ENCODE peak calls at places on chromosomes 7 and 10, in seven cellular contexts. One of them, this sample, is unnamed.

GRCh38 chr10:71295641-71296040 is 23.4 kb upstream of the SLC29A3 start:
- DNase-seq in germinal center: no peak
- DNase-seq in RPMI7951: no peak
- DNase-seq in hypothalamus: no peak
- DNase-seq in GM04504: no peak
- DNase-seq in activated effector memory CD4-positive, alpha-beta T cell treated with Interleukin-2 at 50 U/mL for 16 hours: no peak
- DNase-seq in HuH-7: no peak
- DNase-seq in this sample: no peak

GRCh38 chr10:44393051-44393630 is 8.2 kb upstream of the CXCL12 start:
- DNase-seq in germinal center: no peak
- DNase-seq in RPMI7951: peak; percentile 61
- DNase-seq in hypothalamus: no peak
- DNase-seq in GM04504: peak; percentile 46
- DNase-seq in activated effector memory CD4-positive, alpha-beta T cell treated with Interleukin-2 at 50 U/mL for 16 hours: no peak
- DNase-seq in HuH-7: no peak
- DNase-seq in this sample: no peak

GRCh38 chr10:75402486-75403143 is 1.1 kb upstream of the ZNF503 start:
- DNase-seq in germinal center: no peak
- DNase-seq in RPMI7951: no peak
- DNase-seq in hypothalamus: no peak
- DNase-seq in GM04504: no peak
- DNase-seq in activated effector memory CD4-positive, alpha-beta T cell treated with Interleukin-2 at 50 U/mL for 16 hours: no peak
- DNase-seq in HuH-7: peak; percentile 33
- DNase-seq in this sample: peak; percentile 71

GRCh38 chr10:97869091-97870042 is 19.7 kb downstream of the GOLGA7B start:
- DNase-seq in germinal center: peak; percentile 61
- DNase-seq in RPMI7951: peak; percentile 92
- DNase-seq in hypothalamus: peak; percentile 50
- DNase-seq in GM04504: peak; percentile 70
- DNase-seq in activated effector memory CD4-positive, alpha-beta T cell treated with Interleukin-2 at 50 U/mL for 16 hours: peak; percentile 78
- DNase-seq in HuH-7: peak; percentile 89
- DNase-seq in this sample: peak; percentile 78

GRCh38 chr10:27611209-27611608 is 107.1 kb downstream of the RAB18 start:
- DNase-seq in germinal center: no peak
- DNase-seq in RPMI7951: no peak
- DNase-seq in hypothalamus: no peak
- DNase-seq in GM04504: peak; percentile 89
- DNase-seq in activated effector memory CD4-positive, alpha-beta T cell treated with Interleukin-2 at 50 U/mL for 16 hours: no peak
- DNase-seq in HuH-7: no peak
- DNase-seq in this sample: no peak

GRCh38 chr7:71488308-71488707 is 356.4 kb downstream of the GALNT17 start:
- DNase-seq in germinal center: no peak
- DNase-seq in RPMI7951: no peak
- DNase-seq in hypothalamus: no peak
- DNase-seq in GM04504: peak; percentile 36
- DNase-seq in activated effector memory CD4-positive, alpha-beta T cell treated with Interleukin-2 at 50 U/mL for 16 hours: no peak
- DNase-seq in HuH-7: no peak
- DNase-seq in this sample: no peak

GRCh38 chr10:99337911-99338310 is 8.8 kb downstream of the CNNM1 start:
- DNase-seq in germinal center: no peak
- DNase-seq in RPMI7951: no peak
- DNase-seq in hypothalamus: no peak
- DNase-seq in GM04504: no peak
- DNase-seq in activated effector memory CD4-positive, alpha-beta T cell treated with Interleukin-2 at 50 U/mL for 16 hours: no peak
- DNase-seq in HuH-7: no peak
- DNase-seq in this sample: no peak

GRCh38 chr7:32536585-32536984 is 41.3 kb downstream of the AVL9 start:
- DNase-seq in germinal center: no peak
- DNase-seq in RPMI7951: peak; percentile 90
- DNase-seq in hypothalamus: no peak
- DNase-seq in GM04504: peak; percentile 24
- DNase-seq in activated effector memory CD4-positive, alpha-beta T cell treated with Interleukin-2 at 50 U/mL for 16 hours: no peak
- DNase-seq in HuH-7: no peak
- DNase-seq in this sample: no peak

GRCh38 chr7:26625286-26625685 is 239.1 kb downstream of the SKAP2 start:
- DNase-seq in germinal center: no peak
- DNase-seq in RPMI7951: no peak
- DNase-seq in hypothalamus: no peak
- DNase-seq in GM04504: no peak
- DNase-seq in activated effector memory CD4-positive, alpha-beta T cell treated with Interleukin-2 at 50 U/mL for 16 hours: no peak
- DNase-seq in HuH-7: no peak
- DNase-seq in this sample: no peak

GRCh38 chr7:127588697-127589482 is 679 bp downstream of the ARF5 start:
- DNase-seq in germinal center: peak; percentile 36
- DNase-seq in RPMI7951: peak; percentile 57
- DNase-seq in hypothalamus: peak; percentile 32
- DNase-seq in GM04504: no peak
- DNase-seq in activated effector memory CD4-positive, alpha-beta T cell treated with Interleukin-2 at 50 U/mL for 16 hours: no peak
- DNase-seq in HuH-7: peak; percentile 90
- DNase-seq in this sample: peak; percentile 60

GRCh38 chr7:44914992-44915607 is 29.8 kb upstream of the PURB start:
- DNase-seq in germinal center: peak; percentile 60
- DNase-seq in RPMI7951: peak; percentile 74
- DNase-seq in hypothalamus: no peak
- DNase-seq in GM04504: no peak
- DNase-seq in activated effector memory CD4-positive, alpha-beta T cell treated with Interleukin-2 at 50 U/mL for 16 hours: peak; percentile 55
- DNase-seq in HuH-7: no peak
- DNase-seq in this sample: no peak

GRCh38 chr10:36110097-36110496 is 468.0 kb upstream of the FZD8 start:
- DNase-seq in germinal center: no peak
- DNase-seq in RPMI7951: no peak
- DNase-seq in hypothalamus: no peak
- DNase-seq in GM04504: no peak
- DNase-seq in activated effector memory CD4-positive, alpha-beta T cell treated with Interleukin-2 at 50 U/mL for 16 hours: no peak
- DNase-seq in HuH-7: no peak
- DNase-seq in this sample: no peak

GRCh38 chr10:118667732-118668131 is 72.3 kb upstream of the PRLHR start:
- DNase-seq in germinal center: no peak
- DNase-seq in RPMI7951: no peak
- DNase-seq in hypothalamus: no peak
- DNase-seq in GM04504: no peak
- DNase-seq in activated effector memory CD4-positive, alpha-beta T cell treated with Interleukin-2 at 50 U/mL for 16 hours: no peak
- DNase-seq in HuH-7: no peak
- DNase-seq in this sample: no peak

GRCh38 chr10:10330481-10330880 is 687.2 kb upstream of the CELF2 start:
- DNase-seq in germinal center: no peak
- DNase-seq in RPMI7951: no peak
- DNase-seq in hypothalamus: no peak
- DNase-seq in GM04504: no peak
- DNase-seq in activated effector memory CD4-positive, alpha-beta T cell treated with Interleukin-2 at 50 U/mL for 16 hours: no peak
- DNase-seq in HuH-7: no peak
- DNase-seq in this sample: no peak

GRCh38 chr10:100697070-100697469 is 48.3 kb upstream of the PAX2 start:
- DNase-seq in germinal center: no peak
- DNase-seq in RPMI7951: peak; percentile 66
- DNase-seq in hypothalamus: no peak
- DNase-seq in GM04504: peak; percentile 10
- DNase-seq in activated effector memory CD4-positive, alpha-beta T cell treated with Interleukin-2 at 50 U/mL for 16 hours: no peak
- DNase-seq in HuH-7: no peak
- DNase-seq in this sample: no peak

GRCh38 chr10:63798599-63799498 is 277.6 kb downstream of the REEP3 start:
- DNase-seq in germinal center: no peak
- DNase-seq in RPMI7951: peak; percentile 56
- DNase-seq in hypothalamus: no peak
- DNase-seq in GM04504: peak; percentile 72
- DNase-seq in activated effector memory CD4-positive, alpha-beta T cell treated with Interleukin-2 at 50 U/mL for 16 hours: no peak
- DNase-seq in HuH-7: no peak
- DNase-seq in this sample: no peak

GRCh38 chr7:27586825-27587224 is 75.9 kb downstream of the HIBADH start:
- DNase-seq in germinal center: peak; percentile 45
- DNase-seq in RPMI7951: no peak
- DNase-seq in hypothalamus: peak; percentile 5
- DNase-seq in GM04504: no peak
- DNase-seq in activated effector memory CD4-positive, alpha-beta T cell treated with Interleukin-2 at 50 U/mL for 16 hours: no peak
- DNase-seq in HuH-7: no peak
- DNase-seq in this sample: peak; percentile 28

GRCh38 chr10:132532174-132532573 is 5.4 kb upstream of the INPP5A start:
- DNase-seq in germinal center: no peak
- DNase-seq in RPMI7951: no peak
- DNase-seq in hypothalamus: no peak
- DNase-seq in GM04504: no peak
- DNase-seq in activated effector memory CD4-positive, alpha-beta T cell treated with Interleukin-2 at 50 U/mL for 16 hours: no peak
- DNase-seq in HuH-7: no peak
- DNase-seq in this sample: no peak

GRCh38 chr10:104018471-104018870 is 51.5 kb downstream of the SLK start:
- DNase-seq in germinal center: no peak
- DNase-seq in RPMI7951: no peak
- DNase-seq in hypothalamus: no peak
- DNase-seq in GM04504: no peak
- DNase-seq in activated effector memory CD4-positive, alpha-beta T cell treated with Interleukin-2 at 50 U/mL for 16 hours: no peak
- DNase-seq in HuH-7: no peak
- DNase-seq in this sample: no peak

GRCh38 chr10:22022257-22023051 is 18.9 kb upstream of the DNAJC1 start:
- DNase-seq in germinal center: peak; percentile 3
- DNase-seq in RPMI7951: peak; percentile 31
- DNase-seq in hypothalamus: no peak
- DNase-seq in GM04504: no peak
- DNase-seq in activated effector memory CD4-positive, alpha-beta T cell treated with Interleukin-2 at 50 U/mL for 16 hours: peak; percentile 42
- DNase-seq in HuH-7: no peak
- DNase-seq in this sample: no peak

GRCh38 chr10:46247808-46248569 is 38.8 kb upstream of the ANTXRL start:
- DNase-seq in germinal center: no peak
- DNase-seq in RPMI7951: no peak
- DNase-seq in hypothalamus: no peak
- DNase-seq in GM04504: no peak
- DNase-seq in activated effector memory CD4-positive, alpha-beta T cell treated with Interleukin-2 at 50 U/mL for 16 hours: no peak
- DNase-seq in HuH-7: no peak
- DNase-seq in this sample: no peak

GRCh38 chr7:18489624-18490023 is 5.9 kb upstream of the HDAC9 start:
- DNase-seq in germinal center: no peak
- DNase-seq in RPMI7951: no peak
- DNase-seq in hypothalamus: no peak
- DNase-seq in GM04504: no peak
- DNase-seq in activated effector memory CD4-positive, alpha-beta T cell treated with Interleukin-2 at 50 U/mL for 16 hours: no peak
- DNase-seq in HuH-7: no peak
- DNase-seq in this sample: no peak

GRCh38 chr7:1924185-1924817 is 254.2 kb downstream of the ELFN1 start:
- DNase-seq in germinal center: no peak
- DNase-seq in RPMI7951: peak; percentile 26
- DNase-seq in hypothalamus: no peak
- DNase-seq in GM04504: peak; percentile 16
- DNase-seq in activated effector memory CD4-positive, alpha-beta T cell treated with Interleukin-2 at 50 U/mL for 16 hours: no peak
- DNase-seq in HuH-7: no peak
- DNase-seq in this sample: no peak

GRCh38 chr7:140229591-140230516 is 53.1 kb upstream of the KDM7A start:
- DNase-seq in germinal center: peak; percentile 79
- DNase-seq in RPMI7951: no peak
- DNase-seq in hypothalamus: no peak
- DNase-seq in GM04504: no peak
- DNase-seq in activated effector memory CD4-positive, alpha-beta T cell treated with Interleukin-2 at 50 U/mL for 16 hours: peak; percentile 75
- DNase-seq in HuH-7: peak; percentile 36
- DNase-seq in this sample: no peak